ENCODE peak calls at places on chromosomes 5 and 9, in six cellular contexts. F is sciatic nerve; P is fibroblast of lung; D is left ventricle myocardium inferior; N is kidney epithelial cell; Q is stimulated activated CD8-positive, alpha-beta memory T cell treated with anti-CD3 and anti-CD28 coated beads, Interleukin-2, amount 100 ng/mL, for 48 hours. R is an unnamed sample.
A peak's percentile ranks its signal among the peaks of the same experiment; 100 is the strongest.

GRCh38 chr5:144187699-144188294 is 17.1 kb downstream of the KCTD16 start:
- DNase-seq in F (peak; percentile 70), P (peak; percentile 98), D (no peak), N (peak; percentile 75), Q (peak; percentile 35), R (peak; percentile 37)

GRCh38 chr5:93599427-93600146 is 16.6 kb downstream of the NR2F1 start:
- DNase-seq in F (peak; percentile 66), P (peak; percentile 79), D (no peak), N (no peak), Q (no peak), R (no peak)

GRCh38 chr9:13189362-13189761 is 90.1 kb downstream of the MPDZ start:
- DNase-seq in F (no peak), P (peak; percentile 26), D (no peak), N (no peak), Q (no peak), R (no peak)

GRCh38 chr5:55324815-55325418 is 17.1 kb downstream of the MTREX start:
- DNase-seq in F (no peak), P (peak; percentile 74), D (no peak), N (peak; percentile 21), Q (no peak), R (peak; percentile 41)

GRCh38 chr5:56913766-56914165 is 4.4 kb downstream of the SETD9 start:
- DNase-seq in F (no peak), P (no peak), D (no peak), N (no peak), Q (no peak), R (no peak)

GRCh38 chr5:180097163-180097894 is 25.8 kb upstream of the RNF130 start:
- DNase-seq in F (peak; percentile 54), P (no peak), D (no peak), N (no peak), Q (no peak), R (no peak)

GRCh38 chr5:56415356-56415765 is 182.2 kb upstream of the ANKRD55 start:
- DNase-seq in F (peak; percentile 69), P (peak; percentile 83), D (peak; percentile 38), N (no peak), Q (no peak), R (peak; percentile 81)

GRCh38 chr9:116421006-116421538 is 266.0 kb upstream of the TRIM32 start:
- DNase-seq in F (no peak), P (no peak), D (no peak), N (peak; percentile 28), Q (no peak), R (no peak)

GRCh38 chr9:137972988-137973470 is 95.4 kb downstream of the CACNA1B start:
- DNase-seq in F (peak; percentile 23), P (no peak), D (no peak), N (no peak), Q (no peak), R (no peak)

GRCh38 chr5:77768978-77769377 is 7.2 kb downstream of the TBCA start:
- DNase-seq in F (no peak), P (no peak), D (no peak), N (no peak), Q (no peak), R (no peak)

GRCh38 chr5:126998895-126999570 is 31.3 kb downstream of the MARCHF3 start:
- DNase-seq in F (no peak), P (no peak), D (no peak), N (no peak), Q (no peak), R (no peak)

GRCh38 chr9:133874061-133874638 is 118.0 kb downstream of the VAV2 start:
- DNase-seq in F (no peak), P (no peak), D (no peak), N (peak; percentile 93), Q (no peak), R (no peak)

GRCh38 chr5:58201922-58202648 is 257.8 kb downstream of the PLK2 start:
- DNase-seq in F (no peak), P (no peak), D (no peak), N (no peak), Q (no peak), R (no peak)

GRCh38 chr9:9747787-9748186 is 865.0 kb downstream of the PTPRD start:
- DNase-seq in F (no peak), P (peak; percentile 6), D (no peak), N (peak; percentile 74), Q (no peak), R (no peak)

GRCh38 chr9:22053178-22053577 is 44.1 kb upstream of the CDKN2B start:
- DNase-seq in F (no peak), P (no peak), D (no peak), N (no peak), Q (no peak), R (no peak)

GRCh38 chr5:79640571-79641055 is 28.4 kb downstream of the TENT2 start:
- DNase-seq in F (no peak), P (peak; percentile 37), D (no peak), N (no peak), Q (no peak), R (no peak)

GRCh38 chr5:80406980-80407734 is 707 bp upstream of the ZFYVE16 start:
- DNase-seq in F (peak; percentile 61), P (peak; percentile 40), D (peak; percentile 16), N (no peak), Q (no peak), R (no peak)

GRCh38 chr9:136050706-136051567 is 44.2 kb downstream of the NACC2 start:
- DNase-seq in F (peak; percentile 62), P (no peak), D (no peak), N (no peak), Q (no peak), R (no peak)

GRCh38 chr9:37839491-37840461 is 39.2 kb downstream of the DCAF10 start:
- DNase-seq in F (no peak), P (peak; percentile 17), D (no peak), N (no peak), Q (no peak), R (no peak)

GRCh38 chr9:93592389-93593021 is 16.1 kb downstream of the PHF2 start:
- DNase-seq in F (peak; percentile 47), P (no peak), D (no peak), N (no peak), Q (no peak), R (no peak)

GRCh38 chr9:72211047-72211446 is 61.8 kb downstream of the GDA start:
- DNase-seq in F (no peak), P (no peak), D (no peak), N (no peak), Q (no peak), R (no peak)

GRCh38 chr9:34511160-34511513 is 11.7 kb downstream of the ENHO start:
- DNase-seq in F (no peak), P (no peak), D (no peak), N (no peak), Q (no peak), R (no peak)

GRCh38 chr5:132419517-132420468 is 50.3 kb downstream of the SLC22A5 start:
- DNase-seq in F (peak; percentile 82), P (peak; percentile 80), D (peak; percentile 65), N (no peak), Q (peak; percentile 39), R (peak; percentile 78)

GRCh38 chr5:138649775-138650174 is 74.6 kb upstream of the HSPA9 start:
- DNase-seq in F (no peak), P (no peak), D (no peak), N (no peak), Q (no peak), R (no peak)

GRCh38 chr9:1434082-1434481 is 383.9 kb downstream of the DMRT2 start:
- DNase-seq in F (no peak), P (no peak), D (no peak), N (no peak), Q (no peak), R (no peak)

GRCh38 chr5:81779125-81779934 is 28.4 kb upstream of the SSBP2 start:
- DNase-seq in F (peak; percentile 81), P (peak; percentile 63), D (peak; percentile 58), N (no peak), Q (no peak), R (peak; percentile 28)

GRCh38 chr9:122050167-122050566 is 42.9 kb downstream of the TTLL11 start:
- DNase-seq in F (no peak), P (no peak), D (no peak), N (no peak), Q (no peak), R (no peak)